ENCODE peak calls at places on chromosome 1, in ten cellular contexts. I, Z, O, E, P, J, H, M, L and T are unnamed samples.

GRCh38 chr1:62384276-62385005 is 52.4 kb upstream of the USP1 start:
- DNase-seq in J (no peak), Z (peak), H (no peak), O (no peak), M (no peak), E (peak), L (no peak), P (no peak), I (peak), T (peak)

GRCh38 chr1:230067441-230067870 is 418 bp downstream of the GALNT2 start:
- DNase-seq in Z (peak), J (peak), O (peak), L (no peak), P (peak), I (peak), H (no peak), M (no peak), E (no peak), T (peak)

GRCh38 chr1:43056981-43057391 is 98.3 kb upstream of the SLC2A1 start:
- DNase-seq in Z (no peak), E (peak), O (peak), P (no peak), L (no peak), H (no peak), M (no peak), I (no peak), J (no peak), T (no peak)

GRCh38 chr1:162327791-162328165 is 48.9 kb downstream of the SPATA46 start:
- DNase-seq in E (no peak), P (no peak), J (no peak), L (no peak), Z (no peak), H (no peak), M (no peak), I (no peak), O (no peak), T (no peak)

GRCh38 chr1:39081266-39082139 is 55.4 kb downstream of the NDUFS5 start:
- DNase-seq in E (peak), Z (peak), J (peak), L (no peak), M (peak), O (no peak), H (peak), I (peak), P (peak), T (no peak)

GRCh38 chr1:12464028-12464427 is 154.0 kb downstream of the DHRS3 start:
- DNase-seq in M (no peak), H (no peak), E (no peak), J (no peak), L (no peak), I (no peak), O (no peak), Z (no peak), P (no peak), T (no peak)

GRCh38 chr1:3156936-3157335 is 87.9 kb downstream of the PRDM16 start:
- DNase-seq in E (no peak), J (no peak), L (no peak), P (no peak), H (no peak), Z (no peak), M (no peak), O (no peak), I (no peak), T (no peak)

GRCh38 chr1:245156041-245156735 is 1.4 kb downstream of the KIF26B start:
- DNase-seq in J (peak), E (peak), I (peak), Z (peak), O (no peak), H (peak), P (peak), L (peak), M (peak), T (peak)